ENCODE peak calls at places on chromosome 17, in seven cellular contexts. One of them, this sample, is unnamed.

GRCh38 chr17:81287741-81288430 is 7.2 kb downstream of the SLC38A10 start:
- DNase-seq in aorta: no peak
- DNase-seq in psoas muscle: no peak
- DNase-seq in K562: no peak
- DNase-seq in uterus: no peak
- DNase-seq in upper lobe of right lung: no peak
- DNase-seq in heart left ventricle: peak; percentile 40
- DNase-seq in this sample: no peak

GRCh38 chr17:50475362-50475761 is 3.3 kb upstream of the RSAD1 start:
- DNase-seq in aorta: no peak
- DNase-seq in upper lobe of right lung: no peak
- DNase-seq in uterus: no peak
- DNase-seq in psoas muscle: no peak
- DNase-seq in K562: no peak
- DNase-seq in heart left ventricle: no peak
- DNase-seq in this sample: no peak

GRCh38 chr17:65489413-65490170 is 71.9 kb downstream of the AXIN2 start:
- DNase-seq in aorta: no peak
- DNase-seq in psoas muscle: no peak
- DNase-seq in K562: no peak
- DNase-seq in uterus: no peak
- DNase-seq in heart left ventricle: no peak
- DNase-seq in upper lobe of right lung: no peak
- DNase-seq in this sample: no peak

GRCh38 chr17:79294459-79295071 is 219.9 kb downstream of the ENGASE start:
- DNase-seq in uterus: peak; percentile 56
- DNase-seq in aorta: peak; percentile 68
- DNase-seq in psoas muscle: peak; percentile 66
- DNase-seq in upper lobe of right lung: peak; percentile 83
- DNase-seq in heart left ventricle: peak; percentile 77
- DNase-seq in K562: peak; percentile 72
- DNase-seq in this sample: peak; percentile 9

GRCh38 chr17:67433248-67433924 is 56.3 kb downstream of the PITPNC1 start:
- DNase-seq in heart left ventricle: no peak
- DNase-seq in K562: no peak
- DNase-seq in aorta: no peak
- DNase-seq in psoas muscle: no peak
- DNase-seq in upper lobe of right lung: no peak
- DNase-seq in uterus: no peak
- DNase-seq in this sample: no peak

GRCh38 chr17:70775667-70776066 is 606.3 kb downstream of the KCNJ2 start:
- DNase-seq in upper lobe of right lung: no peak
- DNase-seq in psoas muscle: no peak
- DNase-seq in heart left ventricle: no peak
- DNase-seq in uterus: no peak
- DNase-seq in aorta: no peak
- DNase-seq in K562: no peak
- DNase-seq in this sample: no peak

GRCh38 chr17:54948380-54948779 is 20.1 kb downstream of the COX11 start:
- DNase-seq in uterus: no peak
- DNase-seq in psoas muscle: no peak
- DNase-seq in K562: peak; percentile 28
- DNase-seq in heart left ventricle: no peak
- DNase-seq in upper lobe of right lung: no peak
- DNase-seq in aorta: no peak
- DNase-seq in this sample: no peak

GRCh38 chr17:35132099-35132498 is 10.0 kb downstream of the NLE1 start:
- DNase-seq in heart left ventricle: no peak
- DNase-seq in uterus: no peak
- DNase-seq in upper lobe of right lung: no peak
- DNase-seq in aorta: no peak
- DNase-seq in K562: no peak
- DNase-seq in psoas muscle: no peak
- DNase-seq in this sample: no peak

GRCh38 chr17:66474810-66475497 is 172.5 kb downstream of the PRKCA start:
- DNase-seq in heart left ventricle: no peak
- DNase-seq in aorta: no peak
- DNase-seq in upper lobe of right lung: no peak
- DNase-seq in K562: no peak
- DNase-seq in psoas muscle: no peak
- DNase-seq in uterus: no peak
- DNase-seq in this sample: no peak

GRCh38 chr17:63434951-63435571 is 11.0 kb downstream of the CYB561 start:
- DNase-seq in upper lobe of right lung: peak; percentile 91
- DNase-seq in psoas muscle: peak; percentile 70
- DNase-seq in heart left ventricle: peak; percentile 88
- DNase-seq in uterus: peak; percentile 50
- DNase-seq in aorta: peak; percentile 88
- DNase-seq in K562: no peak
- DNase-seq in this sample: no peak

GRCh38 chr17:65092262-65092661 is 35.7 kb upstream of the GNA13 start:
- DNase-seq in K562: no peak
- DNase-seq in uterus: no peak
- DNase-seq in heart left ventricle: no peak
- DNase-seq in aorta: no peak
- DNase-seq in psoas muscle: no peak
- DNase-seq in upper lobe of right lung: no peak
- DNase-seq in this sample: no peak

GRCh38 chr17:49460401-49460800 is 34.7 kb upstream of the NGFR start:
- DNase-seq in psoas muscle: no peak
- DNase-seq in K562: no peak
- DNase-seq in upper lobe of right lung: no peak
- DNase-seq in aorta: no peak
- DNase-seq in heart left ventricle: no peak
- DNase-seq in uterus: no peak
- DNase-seq in this sample: no peak

GRCh38 chr17:68204736-68205135 is 43.1 kb upstream of the AMZ2 start:
- DNase-seq in K562: peak; percentile 28
- DNase-seq in uterus: peak; percentile 36
- DNase-seq in heart left ventricle: no peak
- DNase-seq in psoas muscle: peak; percentile 35
- DNase-seq in aorta: no peak
- DNase-seq in upper lobe of right lung: peak; percentile 78
- DNase-seq in this sample: no peak

GRCh38 chr17:55285340-55286301 is 20.9 kb downstream of the HLF start:
- DNase-seq in uterus: peak; percentile 96
- DNase-seq in heart left ventricle: peak; percentile 87
- DNase-seq in upper lobe of right lung: peak; percentile 86
- DNase-seq in aorta: peak; percentile 93
- DNase-seq in psoas muscle: peak; percentile 88
- DNase-seq in K562: no peak
- DNase-seq in this sample: no peak

GRCh38 chr17:81870978-81871386 is at the start of gene ARHGDIA:
- DNase-seq in heart left ventricle: no peak
- DNase-seq in psoas muscle: no peak
- DNase-seq in aorta: no peak
- DNase-seq in uterus: no peak
- DNase-seq in upper lobe of right lung: no peak
- DNase-seq in K562: no peak
- DNase-seq in this sample: no peak

GRCh38 chr17:40517981-40518380 is 16.6 kb upstream of the TNS4 start:
- DNase-seq in psoas muscle: no peak
- DNase-seq in aorta: no peak
- DNase-seq in K562: no peak
- DNase-seq in uterus: peak; percentile 6
- DNase-seq in heart left ventricle: no peak
- DNase-seq in upper lobe of right lung: peak; percentile 11
- DNase-seq in this sample: no peak

GRCh38 chr17:40515011-40515410 is 13.6 kb upstream of the TNS4 start:
- DNase-seq in uterus: no peak
- DNase-seq in psoas muscle: no peak
- DNase-seq in heart left ventricle: no peak
- DNase-seq in aorta: no peak
- DNase-seq in K562: no peak
- DNase-seq in upper lobe of right lung: peak; percentile 19
- DNase-seq in this sample: no peak

GRCh38 chr17:40517286-40517662 is 15.9 kb upstream of the TNS4 start:
- DNase-seq in psoas muscle: no peak
- DNase-seq in aorta: no peak
- DNase-seq in heart left ventricle: no peak
- DNase-seq in upper lobe of right lung: peak; percentile 29
- DNase-seq in K562: peak; percentile 40
- DNase-seq in uterus: no peak
- DNase-seq in this sample: no peak

GRCh38 chr17:40515491-40516041 is 14.1 kb upstream of the TNS4 start:
- DNase-seq in K562: no peak
- DNase-seq in heart left ventricle: no peak
- DNase-seq in psoas muscle: no peak
- DNase-seq in upper lobe of right lung: peak; percentile 48
- DNase-seq in uterus: no peak
- DNase-seq in aorta: no peak
- DNase-seq in this sample: no peak

DNA sequence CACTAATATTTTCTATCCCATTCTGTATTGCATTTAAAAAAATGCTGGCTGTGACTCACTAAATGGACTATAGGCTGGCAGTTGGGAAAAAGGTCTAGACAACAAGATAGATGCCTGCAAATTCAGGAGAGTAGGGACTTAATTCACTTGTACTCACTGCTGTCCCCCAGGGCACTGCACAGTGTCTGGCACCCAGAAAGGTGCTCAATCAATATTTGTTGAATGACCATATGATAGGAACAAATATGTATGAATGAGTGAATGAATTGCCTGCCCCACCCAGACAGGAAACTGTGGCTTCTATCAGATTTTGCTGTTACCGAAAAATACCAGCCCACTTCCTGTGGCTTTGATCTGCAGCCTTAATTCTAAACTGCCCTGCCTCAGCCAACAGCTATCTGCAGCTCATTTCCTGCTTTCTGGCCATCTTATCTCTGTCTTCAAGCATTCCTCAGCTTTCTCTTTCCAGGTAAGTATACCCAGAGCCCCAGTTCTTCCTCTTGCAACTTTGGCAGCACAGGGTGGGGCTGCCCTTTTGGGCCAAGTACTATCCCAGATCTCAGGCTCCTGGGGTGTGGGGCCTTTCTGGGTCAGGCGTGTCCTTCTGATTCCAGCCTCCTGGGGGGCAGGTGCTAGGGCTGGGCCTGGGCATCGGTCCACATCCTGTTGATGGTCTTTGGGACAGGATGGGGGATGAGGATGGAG is 15.3 kb upstream of the TNS4 start:
- DNase-seq in uterus: peak; percentile 11
- DNase-seq in aorta: no peak
- DNase-seq in upper lobe of right lung: peak; percentile 53
- DNase-seq in K562: peak; percentile 88
- DNase-seq in heart left ventricle: no peak
- DNase-seq in psoas muscle: no peak
- DNase-seq in this sample: peak; percentile 40
- H3K27ac ChIP-seq in uterus: no peak overlapping the region
- H3K27ac ChIP-seq in aorta: no peak overlapping the region
- H3K27ac ChIP-seq in upper lobe of right lung: no peak overlapping the region
- H3K27ac ChIP-seq in K562: peak overlapping the region; percentile 75
- H3K27ac ChIP-seq in heart left ventricle: no peak overlapping the region
- H3K27ac ChIP-seq in psoas muscle: no peak overlapping the region
- H3K27ac ChIP-seq in this sample: no peak overlapping the region

GRCh38 chr17:15981646-15982580 is 17.6 kb downstream of the ZSWIM7 start:
- DNase-seq in upper lobe of right lung: no peak
- DNase-seq in psoas muscle: no peak
- DNase-seq in uterus: no peak
- DNase-seq in K562: peak; percentile 74
- DNase-seq in heart left ventricle: no peak
- DNase-seq in aorta: no peak
- DNase-seq in this sample: no peak
- H3K27ac ChIP-seq in upper lobe of right lung: no peak overlapping the region
- H3K27ac ChIP-seq in psoas muscle: no peak overlapping the region
- H3K27ac ChIP-seq in uterus: no peak overlapping the region
- H3K27ac ChIP-seq in K562: peak overlapping the region; percentile 83
- H3K27ac ChIP-seq in heart left ventricle: no peak overlapping the region
- H3K27ac ChIP-seq in aorta: no peak overlapping the region
- H3K27ac ChIP-seq in this sample: no peak overlapping the region

DNA sequence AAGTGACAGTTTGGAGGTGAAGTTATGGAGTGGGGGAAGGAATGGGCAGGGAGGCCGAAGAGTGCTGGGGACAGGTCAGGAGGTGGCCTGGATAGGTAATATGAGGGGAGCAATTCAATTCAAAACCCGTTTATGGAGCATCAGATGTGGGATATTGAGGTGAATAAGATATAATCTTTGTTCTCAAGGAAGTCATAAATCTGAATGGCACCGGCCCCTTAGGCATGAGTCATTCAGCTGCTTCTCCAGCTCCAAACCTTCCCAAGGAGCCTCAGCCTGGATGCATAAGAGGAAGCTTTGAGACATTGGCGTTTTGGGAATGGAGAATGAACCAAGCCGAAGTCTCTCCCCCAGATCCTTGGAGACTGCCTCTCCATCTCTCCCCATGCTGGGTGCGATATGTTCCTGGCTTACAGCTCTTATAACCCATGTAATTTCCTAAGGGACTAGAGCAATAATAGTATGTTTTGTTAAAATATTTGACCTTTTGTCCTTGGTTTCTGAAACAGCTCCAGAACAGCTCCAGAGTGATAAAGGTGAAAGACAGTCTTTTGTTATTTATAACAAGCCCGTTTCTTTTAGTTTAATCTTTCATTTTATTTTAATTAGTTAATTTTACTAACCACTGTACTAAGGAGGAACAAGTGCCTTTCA is 1.7 kb downstream of the TUBG2 start:
- DNase-seq in uterus: no peak
- DNase-seq in K562: peak; percentile 67
- DNase-seq in aorta: no peak
- DNase-seq in psoas muscle: no peak
- DNase-seq in heart left ventricle: no peak
- DNase-seq in upper lobe of right lung: no peak
- DNase-seq in this sample: no peak
- H3K27ac ChIP-seq in uterus: peak overlapping the region; percentile 74
- H3K27ac ChIP-seq in K562: peak overlapping the region; percentile 44
- H3K27ac ChIP-seq in aorta: no peak overlapping the region
- H3K27ac ChIP-seq in psoas muscle: peak overlapping the region; percentile 13
- H3K27ac ChIP-seq in heart left ventricle: peak overlapping the region; percentile 3
- H3K27ac ChIP-seq in upper lobe of right lung: no peak overlapping the region
- H3K27ac ChIP-seq in this sample: no peak overlapping the region

DNA sequence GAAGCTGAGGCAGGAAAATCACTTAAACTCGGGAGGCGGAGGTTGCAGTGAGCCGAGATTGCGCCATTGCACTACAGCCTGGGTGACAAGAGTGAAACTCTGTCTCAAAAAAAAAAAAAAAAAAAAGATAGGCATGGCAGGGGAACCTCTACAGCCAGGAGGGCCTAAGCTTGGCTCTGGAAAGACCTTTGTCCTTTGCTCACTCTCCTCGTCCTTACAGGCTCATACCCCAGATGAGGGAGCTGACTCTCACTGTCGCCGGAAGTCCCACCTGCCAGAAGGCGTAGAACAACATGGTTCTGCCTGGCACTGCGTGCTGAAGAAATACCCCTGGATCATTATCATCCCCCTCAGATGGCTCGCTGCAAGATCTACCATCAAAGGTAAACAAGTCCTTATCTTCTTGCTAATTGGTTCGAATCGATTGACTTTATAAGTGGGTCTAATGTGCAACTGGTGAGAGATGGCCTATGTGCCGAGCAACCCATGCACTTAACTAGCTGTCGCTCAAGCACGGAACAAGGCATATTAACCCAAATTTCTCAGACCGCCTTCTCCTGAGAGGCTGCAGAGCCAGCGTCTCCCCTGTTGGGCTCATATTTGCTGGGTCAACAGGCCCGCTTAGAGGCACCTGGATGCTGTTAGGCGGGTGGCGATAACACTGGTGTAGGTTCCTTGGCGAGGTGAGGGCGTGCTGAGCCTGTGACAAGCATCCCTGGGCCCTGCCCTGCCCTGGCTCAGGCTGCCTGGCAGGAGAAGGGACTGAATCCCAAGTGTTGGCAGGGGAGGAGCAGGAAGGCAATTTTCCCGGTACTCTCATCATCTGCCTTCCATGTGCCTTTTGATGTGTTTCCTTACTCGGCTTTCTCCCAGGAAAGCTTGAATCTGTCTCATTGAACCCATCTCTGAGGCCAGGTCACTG is 29.6 kb downstream of the RTN4RL1 start:
- DNase-seq in uterus: no peak
- DNase-seq in upper lobe of right lung: no peak
- DNase-seq in psoas muscle: no peak
- DNase-seq in heart left ventricle: no peak
- DNase-seq in K562: no peak
- DNase-seq in aorta: no peak
- DNase-seq in this sample: no peak
- H3K27ac ChIP-seq in uterus: no peak overlapping the region
- H3K27ac ChIP-seq in upper lobe of right lung: no peak overlapping the region
- H3K27ac ChIP-seq in psoas muscle: peak overlapping the region; percentile 92
- H3K27ac ChIP-seq in heart left ventricle: no peak overlapping the region
- H3K27ac ChIP-seq in K562: no peak overlapping the region
- H3K27ac ChIP-seq in aorta: no peak overlapping the region
- H3K27ac ChIP-seq in this sample: no peak overlapping the region

This sample was measured in CD4-positive, alpha-beta T cell.